ENCODE peak calls at places on chromosomes 1 and 21, in ten cellular contexts. V is hepatocyte; J is gastrocnemius medialis; N is fibroblast of lung; Q is CD8-positive, alpha-beta memory T cell; W is CD4-positive, CD25-positive, alpha-beta regulatory T cell; L is ovary; P is H1; Y is cardiac muscle cell; H is K562. Z is an unnamed sample. For H3K36me3, the result is how much of the 10 kb centered on the place peaks cover.

GRCh38 chr1:202135221-202135721 is 9.3 kb downstream of the ARL8A start:
- DNase-seq in V (peak), W (peak), Q (peak), J (no peak), L (peak), Y (peak), N (peak), H (peak), P (peak), Z (no peak)

GRCh38 chr1:156689035-156689959 is 12.1 kb upstream of the NES start:
- DNase-seq in N (peak), H (peak), W (peak), P (peak), V (peak), J (peak), Y (peak), Q (peak), L (peak), Z (no peak)

GRCh38 chr1:41482001-41482765 is 2.3 kb downstream of the EDN2 start:
- DNase-seq in W (no peak), N (peak), H (no peak), P (no peak), Q (no peak), V (no peak), Y (no peak), J (no peak), L (no peak), Z (peak)

GRCh38 chr1:24990136-24990535 is 60.1 kb upstream of the RUNX3 start:
- DNase-seq in P (no peak), H (no peak), Q (no peak), J (no peak), Y (no peak), N (no peak), L (no peak), V (no peak), W (no peak), Z (no peak)

GRCh38 chr1:167431261-167431908 is 86.9 kb downstream of the CD247 start:
- DNase-seq in N (no peak), V (no peak), H (no peak), Q (no peak), W (no peak), P (peak), L (no peak), Y (no peak), J (no peak), Z (no peak)

GRCh38 chr1:44077421-44077820 is 41.2 kb upstream of the KLF17 start:
- DNase-seq in P (no peak), W (no peak), Q (no peak), Y (peak), H (no peak), N (peak), V (no peak), L (no peak), J (no peak), Z (no peak)

GRCh38 chr1:31584869-31585735 is 8.8 kb downstream of the TINAGL1 start:
- DNase-seq in J (no peak), L (no peak), P (peak), Y (no peak), Q (no peak), W (no peak), N (no peak), V (no peak), H (no peak), Z (no peak)

GRCh38 chr1:221715321-221716169 is 26.3 kb downstream of the DUSP10 start:
- DNase-seq in N (peak), W (peak), P (no peak), Y (no peak), L (no peak), Q (no peak), H (no peak), J (no peak), V (peak), Z (no peak)

GRCh38 chr1:23473037-23473800 is 10.8 kb downstream of the ASAP3 start:
- DNase-seq in J (no peak), Y (no peak), Q (no peak), W (no peak), P (no peak), V (no peak), L (no peak), N (peak), H (no peak), Z (no peak)

GRCh38 chr1:19967808-19968207 is 11.6 kb downstream of the PLA2G2A start:
- DNase-seq in W (no peak), N (no peak), L (peak), Y (no peak), Q (no peak), P (no peak), J (peak), V (no peak), H (no peak), Z (no peak)

GRCh38 chr1:85504417-85504816 is 39.5 kb upstream of the DDAH1 start:
- DNase-seq in V (no peak), P (no peak), J (no peak), W (no peak), N (peak), Y (no peak), Q (no peak), L (no peak), H (no peak), Z (no peak)

GRCh38 chr1:203055166-203055799 is 29.0 kb downstream of the PPFIA4 start:
- DNase-seq in V (no peak), H (peak), Y (no peak), J (no peak), Q (no peak), N (no peak), L (no peak), W (no peak), P (peak), Z (no peak)

GRCh38 chr1:55774446-55774845 is 559.3 kb upstream of the USP24 start:
- DNase-seq in Q (no peak), W (no peak), P (no peak), L (no peak), H (no peak), Y (no peak), N (no peak), V (no peak), J (no peak), Z (no peak)

GRCh38 chr1:22861764-22862440 is 110.8 kb downstream of the LACTBL1 start:
- DNase-seq in W (no peak), H (peak), P (peak), Q (no peak), L (peak), J (no peak), N (peak), Y (peak), V (peak), Z (no peak)

GRCh38 chr1:205598841-205599666 is 32.8 kb downstream of the ELK4 start:
- DNase-seq in V (peak), L (peak), H (no peak), P (no peak), N (peak), W (no peak), Y (peak), Q (no peak), J (no peak), Z (no peak)

GRCh38 chr21:38506606-38507331 is 8.5 kb upstream of the ERG start:
- DNase-seq in Q (no peak), P (no peak), V (no peak), N (no peak), L (no peak), Y (peak), W (no peak), J (no peak), H (no peak), Z (no peak)

GRCh38 chr1:61090546-61090945 is 8.2 kb downstream of the NFIA start:
- DNase-seq in P (no peak), H (no peak), Y (no peak), J (no peak), L (no peak), Q (no peak), V (no peak), W (no peak), N (no peak), Z (no peak)

GRCh38 chr1:231021540-231022031 is 18.5 kb downstream of the FAM89A start:
- DNase-seq in N (no peak), L (no peak), J (no peak), H (no peak), Q (no peak), Y (no peak), W (no peak), P (no peak), V (no peak), Z (no peak)

GRCh38 chr1:89607888-89608626 is 24.9 kb upstream of the LRRC8C start:
- DNase-seq in V (no peak), Q (peak), Y (peak), N (peak), J (no peak), W (peak), P (no peak), L (no peak), H (no peak), Z (no peak)

GRCh38 chr1:169550294-169550693 is 36.0 kb downstream of the F5 start:
- DNase-seq in Y (peak), P (no peak), L (no peak), H (peak), V (peak), N (peak), W (peak), Q (peak), J (no peak), Z (no peak)

GRCh38 chr1:4170953-4171352 is 270.9 kb upstream of the C1orf174 start:
- DNase-seq in Q (no peak), W (no peak), J (no peak), V (no peak), Y (no peak), L (no peak), P (no peak), H (no peak), N (no peak), Z (no peak)

GRCh38 chr1:108511764-108512163 is 48.1 kb upstream of the EEIG2 start:
- DNase-seq in V (no peak), N (no peak), J (no peak), P (no peak), W (no peak), Y (no peak), Q (no peak), H (no peak), L (no peak), Z (no peak)

GRCh38 chr21:44886113-44887075 is 12.9 kb upstream of the PTTG1IP start:
- DNase-seq in Q (no peak), H (no peak), N (no peak), P (no peak), L (no peak), W (no peak), V (no peak), J (no peak), Y (no peak), Z (no peak)
- H3K4me3 ChIP-seq in Q (no peak), H (no peak), N (no peak), P (no peak), L (no peak), W (no peak), V (no peak), J (no peak), Y (no peak), Z (no peak)

GRCh38 chr1:100076319-100076718 is 56.4 kb downstream of the SASS6 start:
- DNase-seq in J (no peak), H (no peak), W (no peak), L (no peak), N (no peak), Y (no peak), Q (no peak), V (no peak), P (no peak), Z (no peak)
- H3K36me3 ChIP-seq in J (half or more), H (half or more), W (half or more), L (under half), N (under half), Y (under half), Q (half or more), V (under half), P (under half), Z (half or more)

DNA sequence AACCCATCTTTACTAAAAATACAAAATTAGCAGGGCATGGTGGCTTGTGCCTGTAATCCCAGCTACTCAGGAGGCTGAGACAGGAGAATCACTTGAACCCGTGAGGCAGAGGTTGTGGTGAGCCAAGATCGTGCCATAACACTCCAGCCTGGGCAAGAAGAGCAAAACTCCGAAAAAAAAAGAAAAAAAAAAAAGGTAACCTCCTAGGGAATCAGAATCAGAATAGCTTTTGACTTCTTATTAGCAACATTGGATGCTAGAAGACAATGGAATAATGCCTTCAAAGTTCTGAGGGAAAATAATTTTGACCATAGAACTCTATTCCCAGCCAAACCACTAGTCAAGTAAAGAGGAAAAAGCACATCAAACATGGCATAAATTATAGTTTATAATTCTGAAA is 60.9 kb downstream of the LMO4 start:
- DNase-seq in P (no peak), H (no peak), L (no peak), V (no peak), N (no peak), W (no peak), Y (no peak), Q (no peak), J (no peak), Z (no peak)
- H3K27ac ChIP-seq in P (no peak), H (no peak), L (no peak), V (no peak), N (no peak), W (no peak), Y (no peak), Q (no peak), J (no peak), Z (no peak)

GRCh38 chr1:184992271-184992670 is 18.0 kb upstream of the NIBAN1 start:
- DNase-seq in J (no peak), Y (no peak), W (no peak), V (no peak), P (no peak), Q (no peak), H (no peak), N (no peak), L (no peak), Z (no peak)

GRCh38 chr1:184988506-184988905 is 14.2 kb upstream of the NIBAN1 start:
- DNase-seq in V (no peak), Q (no peak), W (no peak), H (no peak), P (no peak), N (no peak), J (no peak), Y (no peak), L (no peak), Z (no peak)

DNA sequence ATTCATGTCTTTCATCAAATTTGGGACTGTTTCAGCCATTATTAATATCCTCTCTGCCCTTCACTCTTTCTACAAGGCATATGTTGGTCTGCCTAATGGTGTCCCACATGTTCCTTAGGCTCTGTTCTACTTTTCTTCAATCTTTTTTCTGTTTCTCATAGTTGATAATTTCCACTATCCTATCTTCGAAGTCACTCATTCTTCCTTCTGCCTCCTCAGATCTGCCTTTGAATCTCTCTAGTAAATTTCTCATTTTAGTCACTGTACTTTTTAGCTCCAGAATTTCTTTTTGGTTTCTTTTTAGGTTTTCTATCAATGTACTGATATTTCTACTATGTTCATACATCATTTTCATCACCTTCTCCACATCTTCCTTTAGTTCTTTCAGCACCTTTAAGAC is 20.0 kb upstream of the NIBAN1 start:
- DNase-seq in N (no peak), L (no peak), W (no peak), J (no peak), P (no peak), Q (no peak), Y (no peak), H (no peak), V (no peak), Z (no peak)
- H3K4me3 ChIP-seq in N (no peak), L (no peak), W (no peak), J (no peak), P (no peak), Q (no peak), Y (no peak), H (no peak), V (no peak), Z (no peak)

GRCh38 chr1:116261227-116261626 is 111.8 kb upstream of the ATP1A1 start:
- DNase-seq in H (no peak), N (no peak), V (peak), L (no peak), Y (peak), W (no peak), Q (no peak), P (no peak), J (no peak), Z (no peak)
- H3K36me3 ChIP-seq in H (under half), N (under half), V (under half), L (under half), Y (under half), W (under half), Q (under half), P (under half), J (under half), Z (under half)

GRCh38 chr1:209883341-209883971 is 54.6 kb upstream of the SYT14 start:
- DNase-seq in Y (peak), V (no peak), L (no peak), Q (no peak), N (peak), P (no peak), J (no peak), H (no peak), W (no peak), Z (no peak)

GRCh38 chr1:209881271-209882018 is 53.7 kb downstream of the UTP25 start:
- DNase-seq in P (no peak), J (no peak), Y (no peak), W (no peak), V (no peak), H (no peak), N (no peak), L (no peak), Q (no peak), Z (no peak)

GRCh38 chr1:209884249-209884648 is 53.8 kb upstream of the SYT14 start:
- DNase-seq in L (no peak), W (no peak), Q (no peak), Y (no peak), P (no peak), N (peak), H (no peak), J (no peak), V (no peak), Z (no peak)

GRCh38 chr1:209882942-209883340 is 55.1 kb upstream of the SYT14 start:
- DNase-seq in Y (no peak), H (no peak), J (no peak), Q (no peak), P (no peak), V (no peak), L (no peak), W (no peak), N (no peak), Z (no peak)

GRCh38 chr1:209882286-209882685 is 54.5 kb downstream of the UTP25 start:
- DNase-seq in P (no peak), J (no peak), W (no peak), Y (no peak), H (no peak), Q (no peak), N (no peak), L (no peak), V (no peak), Z (no peak)
- H3K27ac ChIP-seq in P (no peak), J (no peak), W (no peak), Y (no peak), H (no peak), Q (no peak), N (no peak), L (no peak), V (no peak), Z (no peak)